ENCODE peak calls at places on chromosomes 2 and 18, in seven cellular contexts. D is upper lobe of right lung, H is WERI-Rb-1, E is iPS DF 6.9, R is neuronal stem cell, A is right cardiac atrium, G is colonic mucosa. V is an unnamed sample. For H3K9me3, the result is how much of the 10 kb centered on the place peaks cover.

GRCh38 chr2:3325458-3326181 is 52.0 kb downstream of the EIPR1 start:
- DNase-seq in A (no peak), H (no peak), D (peak), G (no peak), E (no peak), R (no peak), V (no peak)

GRCh38 chr2:231926180-231926741 is at the start of gene NPPC:
- DNase-seq in G (peak), D (peak), A (peak), R (peak), E (no peak), H (peak), V (peak)

GRCh38 chr2:236171213-236172201 is 3.3 kb upstream of the GBX2 start:
- DNase-seq in E (no peak), A (no peak), H (no peak), G (no peak), R (peak), D (peak), V (peak)

GRCh38 chr2:109173311-109174171 is 44.5 kb downstream of the SH3RF3 start:
- DNase-seq in E (no peak), G (no peak), D (no peak), A (peak), R (peak), H (no peak), V (no peak)

GRCh38 chr2:235468978-235469694 is 24.7 kb upstream of the AGAP1 start:
- DNase-seq in R (peak), D (no peak), H (no peak), A (peak), G (peak), E (no peak), V (no peak)

GRCh38 chr2:118386636-118387302 is 298.5 kb downstream of the INSIG2 start:
- DNase-seq in D (no peak), A (no peak), R (no peak), G (no peak), E (no peak), H (no peak), V (no peak)

GRCh38 chr2:100625731-100626130 is 62.9 kb downstream of the PDCL3 start:
- DNase-seq in D (no peak), H (no peak), E (no peak), G (no peak), A (no peak), R (no peak), V (no peak)

GRCh38 chr2:24830351-24830750 is 37.1 kb downstream of the CENPO start:
- DNase-seq in G (no peak), A (no peak), R (no peak), H (no peak), E (no peak), D (no peak), V (no peak)

DNA sequence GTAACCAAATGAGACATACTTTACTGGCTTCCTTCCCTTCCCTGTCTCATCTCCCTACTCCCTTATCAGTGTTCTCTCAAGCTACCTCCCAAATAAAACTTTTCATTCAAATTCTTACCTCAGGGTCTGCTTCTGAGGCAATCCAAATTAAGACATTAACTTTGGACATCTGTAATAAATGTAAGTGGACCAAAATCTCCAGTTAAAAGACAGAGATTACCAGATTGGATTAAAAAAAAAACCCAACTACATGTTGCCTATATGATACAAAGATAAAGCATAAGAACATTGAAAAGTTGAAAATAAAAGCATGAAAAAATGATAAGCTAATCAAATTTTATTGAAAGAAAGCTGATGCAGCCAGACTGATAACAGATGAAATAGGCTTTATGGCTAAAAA is 58.8 kb upstream of the ST3GAL5 start:
- DNase-seq in A (no peak), D (no peak), H (no peak), E (no peak), R (no peak), G (no peak), V (no peak)
- H3K9me3 ChIP-seq in A (under half), D (under half), H (under half), E (under half), R (under half), G (under half), V (under half)

GRCh38 chr2:174535757-174536703 is 49.2 kb upstream of the GPR155 start:
- DNase-seq in R (no peak), E (no peak), A (no peak), D (no peak), H (peak), G (no peak), V (no peak)
- H3K4me3 ChIP-seq in R (no peak), E (no peak), A (no peak), D (no peak), H (peak), G (no peak), V (no peak)

GRCh38 chr18:35277633-35278032 is 12.4 kb downstream of the ZSCAN30 start:
- DNase-seq in E (no peak), R (no peak), G (no peak), D (no peak), H (no peak), A (no peak), V (no peak)
- H3K9me3 ChIP-seq in E (under half), R (under half), G (under half), D (under half), H (under half), A (under half), V (under half)

GRCh38 chr2:6879011-6879410 is 1.4 kb downstream of the RSAD2 start:
- DNase-seq in R (no peak), A (no peak), G (no peak), E (no peak), H (no peak), D (no peak), V (no peak)

GRCh38 chr2:6881516-6881915 is 3.9 kb downstream of the RSAD2 start:
- DNase-seq in R (no peak), E (no peak), A (no peak), H (no peak), D (no peak), G (no peak), V (no peak)

GRCh38 chr2:6881036-6881435 is 3.5 kb downstream of the RSAD2 start:
- DNase-seq in E (no peak), D (no peak), G (no peak), H (no peak), R (no peak), A (no peak), V (no peak)

GRCh38 chr2:6877402-6878305 is at the start of gene RSAD2:
- DNase-seq in R (no peak), G (peak), E (no peak), A (no peak), D (no peak), H (no peak), V (no peak)

GRCh38 chr2:6880200-6880733 is 2.7 kb downstream of the RSAD2 start:
- DNase-seq in A (no peak), G (no peak), R (no peak), E (no peak), H (no peak), D (no peak), V (no peak)
- H3K4me3 ChIP-seq in A (no peak), G (no peak), R (no peak), E (no peak), H (no peak), D (no peak), V (no peak)

GRCh38 chr2:185511925-185512324 is 226.7 kb upstream of the FSIP2 start:
- DNase-seq in E (no peak), H (no peak), D (no peak), G (no peak), R (no peak), A (no peak), V (no peak)
- H3K9me3 ChIP-seq in E (under half), H (under half), D (under half), G (under half), R (under half), A (under half), V (under half)

GRCh38 chr2:2191110-2191707 is 139.9 kb downstream of the MYT1L start:
- DNase-seq in A (no peak), D (no peak), G (no peak), H (no peak), E (no peak), R (no peak), V (no peak)

GRCh38 chr2:2188344-2189111 is 142.5 kb downstream of the MYT1L start:
- DNase-seq in H (no peak), E (no peak), R (no peak), D (no peak), A (no peak), G (no peak), V (no peak)

GRCh38 chr2:2189112-2189398 is 142.0 kb downstream of the MYT1L start:
- DNase-seq in H (no peak), E (no peak), A (no peak), G (no peak), D (no peak), R (no peak), V (no peak)

GRCh38 chr2:2187196-2187595 is 143.9 kb downstream of the MYT1L start:
- DNase-seq in A (no peak), G (no peak), E (no peak), R (peak), H (no peak), D (no peak), V (no peak)

DNA sequence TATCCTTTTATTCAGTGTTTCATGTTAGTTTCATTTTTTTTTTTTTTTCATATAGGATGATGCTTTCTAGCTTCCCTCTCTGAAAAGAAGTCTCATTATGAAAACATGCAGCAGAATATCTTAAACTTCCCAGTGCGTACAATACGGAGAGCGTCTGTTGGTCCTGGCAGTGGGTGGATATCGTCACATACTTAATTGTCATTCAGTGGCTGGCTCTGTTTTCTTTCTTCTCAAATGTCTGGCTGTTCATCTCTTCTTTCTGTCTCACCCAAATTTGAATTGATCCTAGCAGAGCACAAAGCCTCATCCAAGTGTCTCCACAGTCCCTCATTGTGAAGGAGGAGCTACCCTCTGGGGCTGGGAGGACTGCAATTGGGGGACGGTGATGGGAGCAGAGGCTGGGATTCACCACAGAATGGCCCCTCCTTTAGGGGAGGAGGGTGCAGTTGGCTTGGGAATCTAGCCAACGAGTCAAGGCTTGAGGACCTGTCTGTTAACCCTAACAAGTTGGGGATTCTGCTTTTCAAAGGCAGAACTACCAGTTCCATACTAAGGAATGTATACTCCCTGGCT is 138.6 kb downstream of the MYT1L start:
- DNase-seq in R (no peak), E (no peak), G (no peak), H (no peak), D (no peak), A (no peak), V (no peak)
- H3K4me3 ChIP-seq in R (no peak), E (no peak), G (no peak), H (no peak), D (no peak), A (no peak), V (no peak)